ENCODE peak calls at places on chromosome 3, in eight cellular contexts. A is dorsolateral prefrontal cortex; Q is CD4-positive, alpha-beta T cell; C is SJSA1; H is right atrium auricular region; G is psoas muscle; O is effector memory CD4-positive, alpha-beta T cell; U is lung. W is an unnamed sample.
A peak's percentile ranks its signal among the peaks of the same experiment; 100 is the strongest.

GRCh38 chr3:189276481-189277190 is 104.9 kb downstream of the TPRG1 start:
- DNase-seq in C (peak; percentile 40), O (no peak), Q (no peak), G (no peak), A (no peak), H (no peak), U (no peak), W (no peak)

GRCh38 chr3:119585867-119586570 is 6.7 kb downstream of the ADPRH start:
- DNase-seq in A (no peak), O (no peak), Q (no peak), C (no peak), H (no peak), U (no peak), G (no peak), W (no peak)

GRCh38 chr3:148794357-148794756 is 33.3 kb upstream of the CPB1 start:
- DNase-seq in O (no peak), A (no peak), G (no peak), C (peak; percentile 1), U (no peak), H (no peak), Q (no peak), W (no peak)

GRCh38 chr3:106825962-106826605 is 551.2 kb upstream of the CCDC54 start:
- DNase-seq in Q (no peak), H (no peak), C (peak; percentile 77), U (no peak), G (no peak), A (no peak), O (no peak), W (no peak)

GRCh38 chr3:87503901-87504498 is 227.6 kb upstream of the POU1F1 start:
- DNase-seq in A (no peak), G (no peak), O (no peak), U (no peak), C (peak; percentile 46), H (no peak), Q (no peak), W (no peak)

GRCh38 chr3:192449036-192449435 is 278.3 kb downstream of the FGF12 start:
- DNase-seq in C (no peak), A (no peak), U (no peak), G (no peak), O (no peak), H (no peak), Q (no peak), W (no peak)

GRCh38 chr3:175670572-175670971 is 811.4 kb downstream of the NAALADL2 start:
- DNase-seq in A (no peak), G (no peak), C (no peak), O (no peak), U (no peak), H (no peak), Q (no peak), W (no peak)

GRCh38 chr3:102933377-102933776 is 498.6 kb downstream of the ZPLD1 start:
- DNase-seq in C (no peak), O (no peak), U (no peak), Q (no peak), G (no peak), A (no peak), H (no peak), W (no peak)

GRCh38 chr3:195154793-195155535 is 116.0 kb downstream of the XXYLT1 start:
- DNase-seq in G (peak; percentile 82), Q (no peak), C (peak; percentile 74), U (peak; percentile 92), O (no peak), H (peak; percentile 85), A (peak; percentile 69), W (peak; percentile 61)

GRCh38 chr3:122577409-122578028 is at the start of gene PARP15:
- DNase-seq in A (no peak), Q (peak; percentile 48), O (no peak), U (no peak), C (no peak), G (peak; percentile 15), H (no peak), W (no peak)

GRCh38 chr3:130354430-130354829 is 9.0 kb downstream of the COL6A5 start:
- DNase-seq in G (no peak), Q (no peak), A (no peak), C (no peak), H (no peak), U (no peak), O (no peak), W (no peak)

GRCh38 chr3:131526801-131527347 is 24.1 kb upstream of the MRPL3 start:
- DNase-seq in U (no peak), C (no peak), Q (no peak), A (peak; percentile 48), H (no peak), G (peak; percentile 43), O (no peak), W (no peak)

GRCh38 chr3:124854027-124854426 is 33.1 kb downstream of the ITGB5 start:
- DNase-seq in A (no peak), Q (no peak), H (no peak), O (no peak), U (no peak), C (no peak), G (no peak), W (no peak)

GRCh38 chr3:37474936-37475335 is 300.6 kb upstream of the LRRFIP2 start:
- DNase-seq in U (no peak), O (no peak), H (no peak), G (peak; percentile 27), A (no peak), Q (no peak), C (peak; percentile 69), W (no peak)

GRCh38 chr3:53806182-53807116 is 39.8 kb downstream of the CHDH start:
- DNase-seq in O (no peak), Q (no peak), A (no peak), U (no peak), G (no peak), H (no peak), C (no peak), W (no peak)

GRCh38 chr3:64244011-64244942 is 19.0 kb upstream of the PRICKLE2 start:
- DNase-seq in O (no peak), U (no peak), C (peak; percentile 21), G (no peak), Q (no peak), A (no peak), H (no peak), W (no peak)

GRCh38 chr3:99536555-99537314 is 101.7 kb upstream of the COL8A1 start:
- DNase-seq in A (no peak), Q (no peak), C (no peak), U (no peak), H (no peak), O (no peak), G (no peak), W (no peak)

GRCh38 chr3:99529265-99529664 is 109.1 kb upstream of the COL8A1 start:
- DNase-seq in A (no peak), O (no peak), Q (no peak), H (no peak), G (no peak), C (no peak), U (no peak), W (no peak)

GRCh38 chr3:99537416-99537815 is 101.0 kb upstream of the COL8A1 start:
- DNase-seq in Q (no peak), O (no peak), U (no peak), H (no peak), A (no peak), C (no peak), G (no peak), W (no peak)

GRCh38 chr3:99532246-99532645 is 106.1 kb upstream of the COL8A1 start:
- DNase-seq in Q (no peak), C (peak; percentile 45), O (no peak), A (no peak), G (no peak), U (no peak), H (no peak), W (no peak)

GRCh38 chr3:99534951-99535704 is 103.3 kb upstream of the COL8A1 start:
- DNase-seq in H (no peak), Q (no peak), U (no peak), O (no peak), A (no peak), G (no peak), C (peak; percentile 32), W (no peak)
- H3K27ac ChIP-seq in H (no peak overlapping the region), Q (no peak overlapping the region), U (no peak overlapping the region), O (no peak overlapping the region), A (no peak overlapping the region), G (no peak overlapping the region), C (no peak overlapping the region), W (no peak overlapping the region)

DNA sequence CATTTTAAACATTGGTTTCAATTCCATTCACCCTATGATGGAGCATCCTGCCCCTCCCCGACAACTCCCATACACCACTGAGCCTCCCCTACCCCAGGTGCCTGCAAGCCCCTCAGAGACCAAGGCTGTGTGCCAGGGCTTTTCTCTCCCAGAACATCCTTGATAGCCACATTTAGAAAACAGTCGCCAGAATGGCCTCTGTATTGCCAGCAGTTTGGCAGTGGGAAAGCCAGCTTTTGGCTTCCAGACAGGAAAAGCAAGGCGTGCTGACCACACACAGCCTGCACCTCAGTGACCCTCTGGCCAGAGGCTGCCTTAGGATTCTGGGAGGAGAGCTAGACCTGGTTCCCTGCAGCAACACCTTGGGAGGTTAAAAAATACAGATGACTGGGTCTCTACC is 18.2 kb upstream of the HRH1 start:
- DNase-seq in C (peak; percentile 32), H (peak; percentile 46), U (no peak), Q (no peak), O (no peak), G (no peak), A (no peak), W (no peak)
- H3K27ac ChIP-seq in C (peak overlapping the region; percentile 94), H (peak overlapping the region; percentile 87), U (no peak overlapping the region), Q (no peak overlapping the region), O (no peak overlapping the region), G (peak overlapping the region; percentile 51), A (no peak overlapping the region), W (no peak overlapping the region)

GRCh38 chr3:173255555-173255954 is 114.5 kb upstream of the SPATA16 start:
- DNase-seq in Q (no peak), H (no peak), O (no peak), U (no peak), A (no peak), G (no peak), C (no peak), W (no peak)

GRCh38 chr3:173253471-173253870 is 112.4 kb upstream of the SPATA16 start:
- DNase-seq in A (no peak), C (no peak), O (no peak), U (no peak), Q (no peak), G (no peak), H (no peak), W (no peak)

GRCh38 chr3:173257797-173258196 is 116.8 kb upstream of the SPATA16 start:
- DNase-seq in G (no peak), C (no peak), O (no peak), Q (no peak), U (no peak), H (no peak), A (no peak), W (no peak)

GRCh38 chr3:173258721-173259120 is 117.7 kb upstream of the SPATA16 start:
- DNase-seq in Q (no peak), C (no peak), A (no peak), O (no peak), U (no peak), H (no peak), G (no peak), W (no peak)
- H3K27ac ChIP-seq in Q (no peak overlapping the region), C (no peak overlapping the region), A (no peak overlapping the region), O (no peak overlapping the region), U (no peak overlapping the region), H (no peak overlapping the region), G (no peak overlapping the region), W (no peak overlapping the region)

DNA sequence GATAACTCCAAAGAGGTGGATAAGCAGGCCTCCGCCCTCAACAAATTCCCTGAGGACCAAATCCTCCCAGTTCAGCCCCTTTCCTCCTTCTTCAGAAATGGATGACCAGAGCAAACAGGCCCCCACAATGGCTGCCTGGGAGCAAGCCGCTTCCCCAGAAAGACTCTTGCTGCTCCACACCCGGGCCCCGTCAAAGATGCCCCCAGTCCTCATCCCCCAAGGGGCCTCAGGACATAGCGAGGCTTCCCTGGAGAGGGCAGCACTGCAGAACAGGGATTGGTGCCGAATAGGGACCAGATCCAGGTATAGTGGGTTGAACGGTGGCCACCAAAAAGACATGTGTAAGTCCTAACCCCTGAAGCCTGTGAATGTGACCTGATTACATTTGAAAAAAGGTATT is 502.3 kb downstream of the SHQ1 start:
- DNase-seq in O (no peak), C (no peak), U (no peak), H (no peak), G (no peak), Q (no peak), A (no peak), W (no peak)
- H3K27ac ChIP-seq in O (peak overlapping the region; percentile 29), C (peak overlapping the region; percentile 39), U (peak overlapping the region; percentile 18), H (no peak overlapping the region), G (no peak overlapping the region), Q (peak overlapping the region; percentile 37), A (no peak overlapping the region), W (no peak overlapping the region)

W was measured in substantia nigra.